ENCODE peak calls at places on chromosomes 4 and X, in four cellular contexts. D, Y, L and W are unnamed samples.

GRCh38 chrX:821311-822178 is 191.0 kb downstream of the SHOX start:
- DNase-seq in L (peak; percentile 57), Y (no peak), D (no peak), W (no peak)

GRCh38 chr4:61336911-61337310 is 136.8 kb downstream of the ADGRL3 start:
- DNase-seq in Y (no peak), D (no peak), L (no peak), W (no peak)

GRCh38 chr4:140861359-140862181 is 105.4 kb upstream of the TBC1D9 start:
- DNase-seq in L (peak; percentile 74), D (peak; percentile 86), Y (peak; percentile 61), W (peak; percentile 90)

GRCh38 chr4:127203561-127204260 is 429.0 kb upstream of the INTU start:
- DNase-seq in Y (no peak), L (peak; percentile 71), D (no peak), W (peak; percentile 41)

GRCh38 chr4:85591361-85592098 is 116.6 kb downstream of the ARHGAP24 start:
- DNase-seq in L (peak; percentile 7), D (no peak), Y (no peak), W (no peak)

GRCh38 chr4:166538491-166539005 is 665.5 kb downstream of the TLL1 start:
- DNase-seq in L (peak; percentile 1), D (no peak), Y (no peak), W (no peak)

GRCh38 chr4:8542776-8543525 is 37.2 kb upstream of the GPR78 start:
- DNase-seq in L (no peak), Y (no peak), D (peak; percentile 37), W (no peak)

GRCh38 chrX:24479924-24480722 is 15.0 kb downstream of the PDK3 start:
- DNase-seq in L (no peak), D (no peak), Y (no peak), W (no peak)

GRCh38 chr4:10074767-10075105 is 41.9 kb downstream of the WDR1 start:
- DNase-seq in L (no peak), Y (peak; percentile 44), D (peak; percentile 45), W (peak; percentile 46)

GRCh38 chr4:172938870-172939269 is 229.7 kb upstream of the GALNT7 start:
- DNase-seq in L (no peak), Y (no peak), D (no peak), W (no peak)

GRCh38 chrX:15607067-15607466 is 6.3 kb upstream of the ACE2 start:
- DNase-seq in L (no peak), Y (no peak), D (no peak), W (no peak)

GRCh38 chrX:2732649-2733048 is 19.2 kb upstream of the XG start:
- DNase-seq in Y (no peak), L (no peak), D (no peak), W (no peak)

GRCh38 chr4:86155766-86156165 is 204.1 kb downstream of the MAPK10 start:
- DNase-seq in Y (no peak), L (no peak), D (no peak), W (no peak)

GRCh38 chrX:124804962-124805361 is 458.6 kb downstream of the SH2D1A start:
- DNase-seq in D (no peak), Y (no peak), L (no peak), W (no peak)

GRCh38 chr4:159278399-159278798 is 175.5 kb downstream of the RAPGEF2 start:
- DNase-seq in D (no peak), Y (no peak), L (no peak), W (no peak)

GRCh38 chrX:70030242-70030823 is 19.4 kb downstream of the AWAT2 start:
- DNase-seq in Y (peak; percentile 66), L (peak; percentile 36), D (no peak), W (peak; percentile 48)

GRCh38 chrX:132169554-132169953 is 41.7 kb upstream of the FRMD7 start:
- DNase-seq in Y (no peak), D (no peak), L (no peak), W (no peak)

GRCh38 chrX:43835557-43835956 is 46.7 kb downstream of the MAOB start:
- DNase-seq in D (no peak), L (no peak), Y (no peak), W (no peak)

GRCh38 chr4:16860506-16860905 is 37.9 kb downstream of the LDB2 start:
- DNase-seq in L (peak; percentile 80), D (no peak), Y (no peak), W (peak; percentile 78)

GRCh38 chrX:124401696-124402095 is 55.3 kb downstream of the SH2D1A start:
- DNase-seq in Y (no peak), L (no peak), D (no peak), W (no peak)